ENCODE peak calls at places on chromosomes 2 and 18, in nine cellular contexts. One of them, this sample, is unnamed.

GRCh38 chr2:168192839-168193616 is 54.4 kb downstream of the STK39 start:
- DNase-seq in astrocyte of the spinal cord: no peak
- DNase-seq in left lung: no peak
- DNase-seq in A673: peak; percentile 48
- DNase-seq in GM23338: peak; percentile 39
- DNase-seq in fibroblast of pulmonary artery: peak; percentile 29
- DNase-seq in HCT116: no peak
- DNase-seq in cardiac muscle cell: no peak
- DNase-seq in lower leg skin: no peak
- DNase-seq in this sample: no peak

GRCh38 chr2:233457356-233457755 is 103.1 kb downstream of the DGKD start:
- DNase-seq in A673: no peak
- DNase-seq in fibroblast of pulmonary artery: no peak
- DNase-seq in HCT116: no peak
- DNase-seq in left lung: no peak
- DNase-seq in GM23338: no peak
- DNase-seq in lower leg skin: no peak
- DNase-seq in cardiac muscle cell: no peak
- DNase-seq in astrocyte of the spinal cord: no peak
- DNase-seq in this sample: no peak

GRCh38 chr18:58388736-58389135 is 240.2 kb downstream of the ALPK2 start:
- DNase-seq in cardiac muscle cell: no peak
- DNase-seq in fibroblast of pulmonary artery: no peak
- DNase-seq in GM23338: no peak
- DNase-seq in left lung: no peak
- DNase-seq in HCT116: no peak
- DNase-seq in A673: no peak
- DNase-seq in astrocyte of the spinal cord: no peak
- DNase-seq in lower leg skin: peak; percentile 26
- DNase-seq in this sample: no peak

GRCh38 chr18:23881778-23882177 is 132.8 kb upstream of the TTC39C start:
- DNase-seq in fibroblast of pulmonary artery: no peak
- DNase-seq in left lung: no peak
- DNase-seq in astrocyte of the spinal cord: no peak
- DNase-seq in lower leg skin: no peak
- DNase-seq in cardiac muscle cell: peak; percentile 36
- DNase-seq in A673: no peak
- DNase-seq in GM23338: no peak
- DNase-seq in HCT116: no peak
- DNase-seq in this sample: no peak

GRCh38 chr2:215727507-215728503 is 285.5 kb downstream of the MREG start:
- DNase-seq in cardiac muscle cell: no peak
- DNase-seq in fibroblast of pulmonary artery: peak; percentile 69
- DNase-seq in lower leg skin: no peak
- DNase-seq in A673: no peak
- DNase-seq in GM23338: no peak
- DNase-seq in HCT116: no peak
- DNase-seq in left lung: no peak
- DNase-seq in astrocyte of the spinal cord: no peak
- DNase-seq in this sample: no peak

GRCh38 chr2:20196881-20197204 is 28.1 kb downstream of the SDC1 start:
- DNase-seq in cardiac muscle cell: no peak
- DNase-seq in lower leg skin: no peak
- DNase-seq in fibroblast of pulmonary artery: no peak
- DNase-seq in A673: no peak
- DNase-seq in left lung: no peak
- DNase-seq in GM23338: no peak
- DNase-seq in HCT116: no peak
- DNase-seq in astrocyte of the spinal cord: no peak
- DNase-seq in this sample: no peak

GRCh38 chr2:45236268-45236667 is 227.0 kb upstream of the SIX2 start:
- DNase-seq in fibroblast of pulmonary artery: no peak
- DNase-seq in GM23338: no peak
- DNase-seq in lower leg skin: no peak
- DNase-seq in left lung: no peak
- DNase-seq in HCT116: no peak
- DNase-seq in cardiac muscle cell: no peak
- DNase-seq in A673: no peak
- DNase-seq in astrocyte of the spinal cord: no peak
- DNase-seq in this sample: no peak

GRCh38 chr2:10361220-10361588 is 58.5 kb downstream of the HPCAL1 start:
- DNase-seq in fibroblast of pulmonary artery: peak; percentile 51
- DNase-seq in cardiac muscle cell: no peak
- DNase-seq in lower leg skin: no peak
- DNase-seq in astrocyte of the spinal cord: no peak
- DNase-seq in HCT116: no peak
- DNase-seq in A673: peak; percentile 45
- DNase-seq in GM23338: no peak
- DNase-seq in left lung: no peak
- DNase-seq in this sample: no peak

GRCh38 chr2:105801961-105802360 is 57.2 kb downstream of the NCK2 start:
- DNase-seq in GM23338: no peak
- DNase-seq in fibroblast of pulmonary artery: no peak
- DNase-seq in HCT116: no peak
- DNase-seq in astrocyte of the spinal cord: no peak
- DNase-seq in left lung: no peak
- DNase-seq in lower leg skin: no peak
- DNase-seq in A673: no peak
- DNase-seq in cardiac muscle cell: no peak
- DNase-seq in this sample: no peak

GRCh38 chr2:215997219-215997618 is 16.1 kb downstream of the MREG start:
- DNase-seq in fibroblast of pulmonary artery: no peak
- DNase-seq in cardiac muscle cell: no peak
- DNase-seq in lower leg skin: no peak
- DNase-seq in left lung: no peak
- DNase-seq in GM23338: no peak
- DNase-seq in HCT116: no peak
- DNase-seq in astrocyte of the spinal cord: no peak
- DNase-seq in A673: no peak
- DNase-seq in this sample: no peak

GRCh38 chr2:26961603-26962184 is 8.7 kb upstream of the MAPRE3 start:
- DNase-seq in GM23338: peak; percentile 96
- DNase-seq in A673: peak; percentile 81
- DNase-seq in cardiac muscle cell: peak; percentile 76
- DNase-seq in lower leg skin: peak; percentile 97
- DNase-seq in left lung: peak; percentile 72
- DNase-seq in astrocyte of the spinal cord: peak; percentile 79
- DNase-seq in fibroblast of pulmonary artery: peak; percentile 84
- DNase-seq in HCT116: peak; percentile 92
- DNase-seq in this sample: peak; percentile 46

GRCh38 chr2:171893196-171893823 is 734 bp downstream of the SLC25A12 start:
- DNase-seq in cardiac muscle cell: no peak
- DNase-seq in HCT116: no peak
- DNase-seq in A673: no peak
- DNase-seq in GM23338: no peak
- DNase-seq in lower leg skin: no peak
- DNase-seq in left lung: no peak
- DNase-seq in fibroblast of pulmonary artery: peak; percentile 36
- DNase-seq in astrocyte of the spinal cord: no peak
- DNase-seq in this sample: no peak

GRCh38 chr2:179622122-179622521 is 239.3 kb downstream of the ZNF385B start:
- DNase-seq in astrocyte of the spinal cord: no peak
- DNase-seq in left lung: no peak
- DNase-seq in GM23338: no peak
- DNase-seq in HCT116: no peak
- DNase-seq in lower leg skin: no peak
- DNase-seq in A673: no peak
- DNase-seq in cardiac muscle cell: no peak
- DNase-seq in fibroblast of pulmonary artery: no peak
- DNase-seq in this sample: no peak

GRCh38 chr2:129929321-129930290 is 49.9 kb upstream of the RAB6C start:
- DNase-seq in HCT116: no peak
- DNase-seq in cardiac muscle cell: no peak
- DNase-seq in A673: no peak
- DNase-seq in GM23338: no peak
- DNase-seq in fibroblast of pulmonary artery: peak; percentile 3
- DNase-seq in left lung: no peak
- DNase-seq in astrocyte of the spinal cord: no peak
- DNase-seq in lower leg skin: peak; percentile 83
- DNase-seq in this sample: no peak

GRCh38 chr2:623384-623922 is 53.8 kb downstream of the TMEM18 start:
- DNase-seq in fibroblast of pulmonary artery: no peak
- DNase-seq in lower leg skin: peak; percentile 39
- DNase-seq in cardiac muscle cell: no peak
- DNase-seq in HCT116: no peak
- DNase-seq in left lung: no peak
- DNase-seq in GM23338: no peak
- DNase-seq in A673: no peak
- DNase-seq in astrocyte of the spinal cord: no peak
- DNase-seq in this sample: no peak

GRCh38 chr2:180124273-180124881 is 117.3 kb upstream of the CWC22 start:
- DNase-seq in fibroblast of pulmonary artery: peak; percentile 82
- DNase-seq in left lung: no peak
- DNase-seq in cardiac muscle cell: peak; percentile 71
- DNase-seq in lower leg skin: no peak
- DNase-seq in HCT116: peak; percentile 51
- DNase-seq in A673: peak; percentile 81
- DNase-seq in astrocyte of the spinal cord: peak; percentile 71
- DNase-seq in GM23338: peak; percentile 70
- DNase-seq in this sample: no peak

GRCh38 chr2:20563833-20564232 is 87.1 kb downstream of the HS1BP3 start:
- DNase-seq in lower leg skin: no peak
- DNase-seq in A673: peak; percentile 49
- DNase-seq in astrocyte of the spinal cord: no peak
- DNase-seq in left lung: no peak
- DNase-seq in HCT116: no peak
- DNase-seq in fibroblast of pulmonary artery: peak; percentile 38
- DNase-seq in GM23338: no peak
- DNase-seq in cardiac muscle cell: no peak
- DNase-seq in this sample: no peak

GRCh38 chr2:120456867-120457266 is 110.9 kb downstream of the INHBB start:
- DNase-seq in astrocyte of the spinal cord: no peak
- DNase-seq in fibroblast of pulmonary artery: no peak
- DNase-seq in lower leg skin: no peak
- DNase-seq in A673: no peak
- DNase-seq in GM23338: peak; percentile 68
- DNase-seq in HCT116: no peak
- DNase-seq in left lung: no peak
- DNase-seq in cardiac muscle cell: no peak
- DNase-seq in this sample: no peak

GRCh38 chr2:96103906-96104861 is 12.2 kb downstream of the ADRA2B start:
- DNase-seq in GM23338: no peak
- DNase-seq in A673: no peak
- DNase-seq in astrocyte of the spinal cord: no peak
- DNase-seq in fibroblast of pulmonary artery: no peak
- DNase-seq in HCT116: no peak
- DNase-seq in cardiac muscle cell: peak; percentile 13
- DNase-seq in lower leg skin: peak; percentile 75
- DNase-seq in left lung: peak; percentile 23
- DNase-seq in this sample: no peak

GRCh38 chr18:13405305-13406038 is 186.9 kb downstream of the LDLRAD4 start:
- DNase-seq in fibroblast of pulmonary artery: no peak
- DNase-seq in left lung: no peak
- DNase-seq in cardiac muscle cell: no peak
- DNase-seq in HCT116: no peak
- DNase-seq in lower leg skin: peak; percentile 54
- DNase-seq in astrocyte of the spinal cord: no peak
- DNase-seq in GM23338: no peak
- DNase-seq in A673: no peak
- DNase-seq in this sample: no peak

GRCh38 chr2:217835931-217836881 is 166.6 kb downstream of the TNS1 start:
- DNase-seq in HCT116: no peak
- DNase-seq in fibroblast of pulmonary artery: peak; percentile 99
- DNase-seq in astrocyte of the spinal cord: peak; percentile 78
- DNase-seq in cardiac muscle cell: no peak
- DNase-seq in GM23338: peak; percentile 26
- DNase-seq in lower leg skin: peak; percentile 91
- DNase-seq in left lung: no peak
- DNase-seq in A673: peak; percentile 46
- DNase-seq in this sample: no peak

GRCh38 chr2:208125242-208125641 is 918 bp upstream of the CRYGD start:
- DNase-seq in fibroblast of pulmonary artery: no peak
- DNase-seq in lower leg skin: no peak
- DNase-seq in A673: no peak
- DNase-seq in left lung: no peak
- DNase-seq in cardiac muscle cell: no peak
- DNase-seq in HCT116: no peak
- DNase-seq in GM23338: no peak
- DNase-seq in astrocyte of the spinal cord: no peak
- DNase-seq in this sample: no peak

GRCh38 chr2:60675309-60675708 is 80.8 kb upstream of the PAPOLG start:
- DNase-seq in astrocyte of the spinal cord: no peak
- DNase-seq in cardiac muscle cell: no peak
- DNase-seq in GM23338: peak; percentile 12
- DNase-seq in HCT116: no peak
- DNase-seq in fibroblast of pulmonary artery: no peak
- DNase-seq in A673: no peak
- DNase-seq in lower leg skin: no peak
- DNase-seq in left lung: no peak
- DNase-seq in this sample: no peak
- TF ChIP-seq CTCF in astrocyte of the spinal cord: no peak
- TF ChIP-seq CTCF in cardiac muscle cell: no peak
- TF ChIP-seq CTCF in GM23338: peak; percentile 40
- TF ChIP-seq CTCF in HCT116: peak; percentile 11
- TF ChIP-seq CTCF in fibroblast of pulmonary artery: no peak
- TF ChIP-seq CTCF in A673: no peak
- TF ChIP-seq CTCF in lower leg skin: no peak
- TF ChIP-seq CTCF in left lung: no peak
- TF ChIP-seq CTCF in this sample: no peak

GRCh38 chr18:49490246-49490762 is 3.3 kb upstream of the C18orf32 start:
- DNase-seq in cardiac muscle cell: no peak
- DNase-seq in left lung: no peak
- DNase-seq in GM23338: no peak
- DNase-seq in A673: no peak
- DNase-seq in fibroblast of pulmonary artery: no peak
- DNase-seq in lower leg skin: no peak
- DNase-seq in HCT116: no peak
- DNase-seq in astrocyte of the spinal cord: no peak
- DNase-seq in this sample: no peak
- H3K4me3 ChIP-seq in cardiac muscle cell: no peak overlapping the region
- H3K4me3 ChIP-seq in left lung: no peak overlapping the region
- H3K4me3 ChIP-seq in GM23338: peak overlapping the region; percentile 64
- H3K4me3 ChIP-seq in A673: peak overlapping the region; percentile 98
- H3K4me3 ChIP-seq in fibroblast of pulmonary artery: peak overlapping the region; percentile 84
- H3K4me3 ChIP-seq in lower leg skin: no peak overlapping the region
- H3K4me3 ChIP-seq in HCT116: peak overlapping the region; percentile 97
- H3K4me3 ChIP-seq in astrocyte of the spinal cord: peak overlapping the region; percentile 78
- H3K4me3 ChIP-seq in this sample: peak overlapping the region; percentile 98

GRCh38 chr2:151808258-151809072 is 19.8 kb downstream of the ARL5A start:
- DNase-seq in cardiac muscle cell: no peak
- DNase-seq in lower leg skin: no peak
- DNase-seq in HCT116: no peak
- DNase-seq in astrocyte of the spinal cord: peak; percentile 40
- DNase-seq in A673: peak; percentile 34
- DNase-seq in left lung: no peak
- DNase-seq in fibroblast of pulmonary artery: peak; percentile 48
- DNase-seq in GM23338: peak; percentile 29
- DNase-seq in this sample: no peak
- TF ChIP-seq CTCF in cardiac muscle cell: peak; percentile 48
- TF ChIP-seq CTCF in lower leg skin: no peak
- TF ChIP-seq CTCF in HCT116: peak; percentile 29
- TF ChIP-seq CTCF in astrocyte of the spinal cord: peak; percentile 53
- TF ChIP-seq CTCF in A673: peak; percentile 78
- TF ChIP-seq CTCF in left lung: peak; percentile 22
- TF ChIP-seq CTCF in fibroblast of pulmonary artery: peak; percentile 55
- TF ChIP-seq CTCF in GM23338: no peak
- TF ChIP-seq CTCF in this sample: no peak

DNA sequence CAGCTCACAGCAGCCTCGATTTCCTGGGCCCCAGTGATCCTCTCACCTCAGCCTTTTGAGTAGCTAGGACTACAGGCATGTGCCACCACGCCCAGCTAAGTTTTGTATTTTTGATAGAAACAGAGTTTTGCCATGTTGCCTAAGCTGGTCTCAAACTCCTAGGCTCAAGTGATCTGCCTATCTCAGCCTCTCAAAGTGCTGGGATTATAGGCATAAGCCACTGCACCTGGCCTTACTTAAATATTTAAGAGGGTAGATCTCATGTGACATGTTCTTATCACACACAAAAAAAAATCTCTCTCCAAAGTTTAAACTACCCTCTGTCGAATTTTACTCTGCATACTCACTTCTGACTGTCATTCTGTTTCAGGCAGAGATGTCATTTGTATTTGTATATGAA is 75.4 kb upstream of the CHRNA1 start:
- DNase-seq in astrocyte of the spinal cord: no peak
- DNase-seq in HCT116: no peak
- DNase-seq in lower leg skin: no peak
- DNase-seq in cardiac muscle cell: no peak
- DNase-seq in left lung: no peak
- DNase-seq in GM23338: no peak
- DNase-seq in fibroblast of pulmonary artery: no peak
- DNase-seq in A673: no peak
- DNase-seq in this sample: no peak
- H3K4me3 ChIP-seq in astrocyte of the spinal cord: no peak overlapping the region
- H3K4me3 ChIP-seq in HCT116: no peak overlapping the region
- H3K4me3 ChIP-seq in lower leg skin: no peak overlapping the region
- H3K4me3 ChIP-seq in cardiac muscle cell: no peak overlapping the region
- H3K4me3 ChIP-seq in left lung: no peak overlapping the region
- H3K4me3 ChIP-seq in GM23338: no peak overlapping the region
- H3K4me3 ChIP-seq in fibroblast of pulmonary artery: no peak overlapping the region
- H3K4me3 ChIP-seq in A673: no peak overlapping the region
- H3K4me3 ChIP-seq in this sample: no peak overlapping the region